ENCODE peak calls at places on chromosomes 12 and 14, in nine cellular contexts. O is upper lobe of right lung, V is transverse colon, G is cardiac muscle cell, X is tibial nerve, E is IMR-90, N is fibroblast of lung, J is HCT116, I is body of pancreas. S is an unnamed sample.

GRCh38 chr12:79012616-79013015 is 148.0 kb downstream of the SYT1 start:
- DNase-seq in O (no peak), V (no peak), G (no peak), X (no peak), E (no peak), N (no peak), J (no peak), I (no peak), S (no peak)

GRCh38 chr14:64012720-64013119 is 159.9 kb downstream of the SYNE2 start:
- DNase-seq in O (no peak), V (no peak), G (no peak), X (no peak), E (no peak), N (no peak), J (no peak), I (no peak), S (no peak)

GRCh38 chr12:79174656-79175055 is 310.1 kb downstream of the SYT1 start:
- DNase-seq in O (no peak), V (no peak), G (peak; percentile 33), X (no peak), E (peak; percentile 77), N (peak; percentile 86), J (peak; percentile 42), I (no peak), S (no peak)

GRCh38 chr12:71160585-71160984 is 2.8 kb upstream of the TSPAN8 start:
- DNase-seq in O (no peak), V (no peak), G (no peak), X (no peak), E (no peak), N (no peak), J (no peak), I (no peak), S (no peak)

GRCh38 chr14:104393898-104394605 is 185.5 kb upstream of the C14orf180 start:
- DNase-seq in O (peak; percentile 68), V (peak; percentile 59), G (no peak), X (no peak), E (no peak), N (no peak), J (no peak), I (peak; percentile 55), S (peak; percentile 84)

GRCh38 chr12:26358651-26359050 is 163.3 kb downstream of the SSPN start:
- DNase-seq in O (no peak), V (no peak), G (no peak), X (no peak), E (no peak), N (no peak), J (no peak), I (no peak), S (no peak)

GRCh38 chr12:69904761-69905160 is 79.7 kb downstream of the MYRFL start:
- DNase-seq in O (no peak), V (no peak), G (no peak), X (no peak), E (peak; percentile 51), N (peak; percentile 19), J (no peak), I (no peak), S (no peak)

GRCh38 chr12:12803186-12803585 is 10.0 kb upstream of the DDX47 start:
- DNase-seq in O (peak; percentile 81), V (peak; percentile 85), G (no peak), X (no peak), E (peak; percentile 86), N (peak; percentile 80), J (peak; percentile 92), I (peak; percentile 91), S (peak; percentile 16)

GRCh38 chr12:12683298-12683697 is 12.7 kb downstream of the GPR19 start:
- DNase-seq in O (no peak), V (no peak), G (no peak), X (no peak), E (no peak), N (no peak), J (no peak), I (no peak), S (no peak)

GRCh38 chr14:101636081-101636560 is 74.8 kb downstream of the DIO3 start:
- DNase-seq in O (no peak), V (no peak), G (no peak), X (no peak), E (no peak), N (no peak), J (no peak), I (no peak), S (no peak)

GRCh38 chr12:42180990-42181611 is 36.4 kb upstream of the GXYLT1 start:
- DNase-seq in O (no peak), V (no peak), G (no peak), X (no peak), E (peak; percentile 22), N (peak; percentile 25), J (no peak), I (no peak), S (no peak)

GRCh38 chr12:121580959-121581680 is at the start of gene KDM2B:
- DNase-seq in O (no peak), V (peak; percentile 24), G (peak; percentile 68), X (no peak), E (peak; percentile 67), N (peak; percentile 64), J (no peak), I (no peak), S (no peak)

GRCh38 chr12:130437555-130438242 is 100.0 kb downstream of the PIWIL1 start:
- DNase-seq in O (peak; percentile 31), V (no peak), G (no peak), X (no peak), E (no peak), N (no peak), J (no peak), I (no peak), S (peak; percentile 27)

GRCh38 chr14:77613207-77613606 is 3.2 kb downstream of the SPTLC2 start:
- DNase-seq in O (no peak), V (no peak), G (no peak), X (no peak), E (no peak), N (no peak), J (no peak), I (no peak), S (no peak)

GRCh38 chr14:74019743-74020142 is 594 bp downstream of the BBOF1 start:
- DNase-seq in O (no peak), V (no peak), G (peak; percentile 44), X (no peak), E (peak; percentile 60), N (peak; percentile 78), J (no peak), I (no peak), S (no peak)

GRCh38 chr14:100851586-100851916 is 25.6 kb downstream of the MEG3 start:
- DNase-seq in O (no peak), V (no peak), G (no peak), X (no peak), E (no peak), N (no peak), J (no peak), I (no peak), S (no peak)

GRCh38 chr12:124302807-124303578 is 8.1 kb downstream of the RFLNA start:
- DNase-seq in O (no peak), V (no peak), G (no peak), X (no peak), E (no peak), N (no peak), J (no peak), I (no peak), S (no peak)

GRCh38 chr14:103220134-103220981 is 97.1 kb downstream of the TNFAIP2 start:
- DNase-seq in O (peak; percentile 57), V (no peak), G (no peak), X (no peak), E (no peak), N (no peak), J (no peak), I (no peak), S (no peak)

GRCh38 chr12:107912421-107913004 is 138.0 kb downstream of the ASCL4 start:
- DNase-seq in O (peak; percentile 74), V (peak; percentile 51), G (peak; percentile 60), X (no peak), E (no peak), N (no peak), J (peak; percentile 28), I (peak; percentile 11), S (peak; percentile 38)
- TF ChIP-seq CTCF in O (peak; percentile 63), V (peak; percentile 52), G (peak; percentile 61), X (peak; percentile 18), E (peak; percentile 23), N (peak; percentile 32), J (peak; percentile 96), I (peak; percentile 32), S (peak; percentile 54)

DNA sequence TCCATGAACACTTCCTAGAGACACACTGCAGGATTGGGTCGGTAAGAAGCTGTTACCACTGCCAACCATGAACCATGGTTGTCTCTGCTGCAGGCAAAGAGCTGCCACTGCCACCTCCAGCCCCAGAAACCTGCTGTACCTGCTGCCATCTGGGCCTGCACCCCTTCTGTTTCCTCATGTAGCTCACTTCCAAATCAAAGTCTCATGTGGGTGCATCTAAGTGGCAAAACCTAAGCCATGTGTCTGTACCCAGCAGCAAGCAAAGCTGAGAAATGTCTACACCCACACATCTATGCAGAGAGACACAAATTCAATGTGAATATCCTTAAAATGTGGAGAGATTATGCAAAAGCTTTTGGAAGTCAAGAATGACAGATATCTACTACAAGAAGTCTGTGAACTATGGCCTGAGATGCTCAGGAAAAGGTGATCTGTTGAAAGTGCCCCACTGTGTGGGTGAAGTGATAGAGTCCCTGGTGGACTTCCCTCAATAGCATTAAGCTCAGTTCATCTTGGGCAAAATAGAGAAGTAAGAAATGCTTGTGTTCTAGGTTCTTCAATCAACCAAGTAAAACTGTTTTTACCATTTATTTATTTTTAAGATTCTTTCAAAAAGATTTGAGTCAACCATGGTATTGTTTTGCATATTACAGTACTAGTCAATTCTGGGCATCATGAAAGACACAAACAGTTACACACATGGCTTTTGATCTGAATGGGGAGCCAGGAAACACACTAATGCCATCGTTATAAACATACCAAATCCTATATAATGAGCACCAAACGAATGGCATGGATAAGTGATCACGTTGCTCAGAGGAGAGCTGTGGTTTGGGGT is 64.4 kb downstream of the FOS start:
- DNase-seq in O (no peak), V (no peak), G (no peak), X (no peak), E (no peak), N (no peak), J (no peak), I (no peak), S (no peak)
- H3K27ac ChIP-seq in O (no peak overlapping the region), V (no peak overlapping the region), G (no peak overlapping the region), X (peak overlapping the region; percentile 87), E (no peak overlapping the region), N (no peak overlapping the region), J (no peak overlapping the region), I (peak overlapping the region; percentile 81), S (no peak overlapping the region)

GRCh38 chr12:57194253-57194652 is 22.3 kb upstream of the NXPH4 start:
- DNase-seq in O (no peak), V (no peak), G (no peak), X (no peak), E (no peak), N (no peak), J (no peak), I (no peak), S (no peak)
- H3K27me3 ChIP-seq in O (no peaks in the 10 kb centered on the region), V (no peaks in the 10 kb centered on the region), G (no peaks in the 10 kb centered on the region), X (no peaks in the 10 kb centered on the region), E (no peaks in the 10 kb centered on the region), N (no peaks in the 10 kb centered on the region), J (no peaks in the 10 kb centered on the region), I (no peaks in the 10 kb centered on the region), S (no peaks in the 10 kb centered on the region)

DNA sequence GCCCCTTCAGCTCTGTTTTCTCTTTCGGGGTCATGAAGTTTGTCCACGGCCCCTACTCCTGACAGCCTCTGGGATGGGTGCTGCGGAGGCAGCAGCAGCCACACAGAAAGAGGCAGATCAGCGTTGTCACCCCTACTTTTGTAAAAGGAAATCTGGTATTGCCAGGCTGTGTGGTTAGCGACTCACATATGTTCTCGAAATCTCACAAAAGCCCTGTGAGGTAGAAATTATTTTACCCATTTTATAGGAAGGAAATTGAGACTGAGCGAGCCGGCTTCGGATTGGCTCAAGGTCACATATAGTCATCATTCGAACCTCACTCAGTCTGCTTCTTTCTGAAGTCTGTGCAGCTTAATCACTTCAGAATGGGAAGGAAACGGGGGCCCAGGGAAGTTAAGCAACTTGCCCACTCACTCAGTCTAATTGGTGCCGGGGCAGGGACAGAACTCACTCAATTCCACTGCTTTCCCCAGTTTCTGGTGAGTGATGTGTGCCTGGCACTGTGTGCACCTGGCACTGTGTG is 1.1 kb upstream of the CKAP4 start:
- DNase-seq in O (no peak), V (peak; percentile 19), G (no peak), X (no peak), E (peak; percentile 68), N (peak; percentile 34), J (no peak), I (no peak), S (peak; percentile 18)
- TF ChIP-seq CTCF in O (no peak), V (no peak), G (no peak), X (no peak), E (no peak), N (no peak), J (no peak), I (no peak), S (no peak)